ENCODE peak calls at places on chromosomes 16 and 17, in nine cellular contexts. A is mammary epithelial cell, D is testis, O is heart left ventricle, K is gastrocnemius medialis, B is GM23248, G is ascending aorta, W is colonic mucosa, M is A673. I is an unnamed sample. For H3K36me3, the result is how much of the 10 kb centered on the place peaks cover.

GRCh38 chr16:5678371-5678770 is 580.8 kb upstream of the EEF2KMT start:
- DNase-seq in A (no peak), D (no peak), O (no peak), K (no peak), B (no peak), G (no peak), W (no peak), M (peak), I (no peak)

GRCh38 chr16:401468-402348 is at the start of gene DECR2:
- DNase-seq in A (peak), D (peak), O (peak), K (peak), B (peak), G (peak), W (peak), M (peak), I (peak)

GRCh38 chr17:68794636-68795503 is 160.3 kb downstream of the ABCA8 start:
- DNase-seq in A (no peak), D (peak), O (no peak), K (no peak), B (peak), G (no peak), W (no peak), M (peak), I (no peak)

GRCh38 chr17:22128723-22129122 is 436.4 kb downstream of the KCNJ18 start:
- DNase-seq in A (no peak), D (no peak), O (no peak), K (no peak), B (no peak), G (no peak), W (no peak), M (no peak), I (no peak)

GRCh38 chr16:22678311-22678710 is 135.7 kb upstream of the HS3ST2 start:
- DNase-seq in A (no peak), D (no peak), O (no peak), K (no peak), B (no peak), G (peak), W (no peak), M (no peak), I (no peak)

GRCh38 chr16:56357765-56358322 is 67.5 kb downstream of the AMFR start:
- DNase-seq in A (no peak), D (peak), O (no peak), K (peak), B (no peak), G (peak), W (no peak), M (no peak), I (no peak)

GRCh38 chr17:56099649-56100048 is 53.6 kb upstream of the ANKFN1 start:
- DNase-seq in A (no peak), D (no peak), O (no peak), K (no peak), B (peak), G (no peak), W (no peak), M (no peak), I (no peak)

GRCh38 chr17:32654351-32654750 is 167.6 kb downstream of the CDK5R1 start:
- DNase-seq in A (no peak), D (no peak), O (no peak), K (no peak), B (no peak), G (no peak), W (no peak), M (no peak), I (no peak)

GRCh38 chr16:21159281-21159951 is 942 bp downstream of the LDAF1 start:
- DNase-seq in A (peak), D (peak), O (peak), K (peak), B (peak), G (no peak), W (peak), M (no peak), I (peak)

GRCh38 chr17:77694391-77695363 is 263.8 kb upstream of the TNRC6C start:
- DNase-seq in A (no peak), D (no peak), O (no peak), K (no peak), B (no peak), G (peak), W (no peak), M (no peak), I (no peak)

GRCh38 chr16:79703066-79703465 is 102.5 kb upstream of the MAF start:
- DNase-seq in A (no peak), D (no peak), O (no peak), K (no peak), B (no peak), G (no peak), W (no peak), M (no peak), I (no peak)

GRCh38 chr17:59491353-59492090 is 73.9 kb upstream of the DHX40 start:
- DNase-seq in A (no peak), D (no peak), O (no peak), K (no peak), B (no peak), G (no peak), W (no peak), M (no peak), I (no peak)

GRCh38 chr16:57092786-57093301 is 461 bp downstream of the CPNE2 start:
- DNase-seq in A (no peak), D (peak), O (peak), K (peak), B (peak), G (peak), W (peak), M (peak), I (peak)

GRCh38 chr17:6508519-6509294 is 47.6 kb downstream of the PITPNM3 start:
- DNase-seq in A (no peak), D (no peak), O (no peak), K (no peak), B (no peak), G (no peak), W (no peak), M (no peak), I (no peak)

GRCh38 chr16:21033707-21034106 is 116.9 kb downstream of the DNAH3 start:
- DNase-seq in A (no peak), D (no peak), O (no peak), K (peak), B (peak), G (no peak), W (no peak), M (peak), I (no peak)

GRCh38 chr16:12639044-12639443 is 164.6 kb downstream of the CPPED1 start:
- DNase-seq in A (peak), D (peak), O (no peak), K (no peak), B (peak), G (no peak), W (no peak), M (no peak), I (no peak)

GRCh38 chr17:28379814-28380571 is 8.5 kb downstream of the SARM1 start:
- DNase-seq in A (peak), D (no peak), O (no peak), K (no peak), B (peak), G (no peak), W (no peak), M (no peak), I (no peak)

GRCh38 chr17:35046740-35047283 is 16.7 kb downstream of the RFFL start:
- DNase-seq in A (no peak), D (no peak), O (no peak), K (no peak), B (peak), G (no peak), W (no peak), M (peak), I (no peak)

GRCh38 chr16:24609740-24610420 is 70.5 kb downstream of the RBBP6 start:
- DNase-seq in A (peak), D (peak), O (peak), K (no peak), B (peak), G (peak), W (peak), M (peak), I (peak)

GRCh38 chr16:66225696-66226095 is 140.8 kb upstream of the CDH5 start:
- DNase-seq in A (no peak), D (no peak), O (no peak), K (no peak), B (no peak), G (no peak), W (no peak), M (no peak), I (no peak)

GRCh38 chr17:78051186-78051972 is 77.2 kb downstream of the TMC6 start:
- DNase-seq in A (no peak), D (no peak), O (no peak), K (peak), B (no peak), G (no peak), W (no peak), M (no peak), I (no peak)

GRCh38 chr17:53090770-53091169 is 732.0 kb upstream of the KIF2B start:
- DNase-seq in A (no peak), D (no peak), O (no peak), K (no peak), B (no peak), G (no peak), W (no peak), M (no peak), I (no peak)

GRCh38 chr16:83137326-83137770 is 510.6 kb downstream of the CDH13 start:
- DNase-seq in A (peak), D (peak), O (no peak), K (no peak), B (peak), G (no peak), W (peak), M (no peak), I (no peak)

GRCh38 chr17:17889922-17890321 is 53.1 kb upstream of the SREBF1 start:
- DNase-seq in A (no peak), D (no peak), O (no peak), K (no peak), B (no peak), G (no peak), W (no peak), M (no peak), I (no peak)

GRCh38 chr17:66711936-66712335 is 123.0 kb upstream of the CACNG5 start:
- DNase-seq in A (peak), D (no peak), O (no peak), K (no peak), B (no peak), G (peak), W (peak), M (no peak), I (peak)

GRCh38 chr16:19876501-19877059 is 8.1 kb downstream of the GPRC5B start:
- DNase-seq in A (no peak), D (peak), O (no peak), K (peak), B (no peak), G (no peak), W (no peak), M (peak), I (no peak)

GRCh38 chr17:11240841-11241610 is at the start of gene SHISA6:
- DNase-seq in A (no peak), D (peak), O (no peak), K (no peak), B (no peak), G (no peak), W (no peak), M (peak), I (peak)

GRCh38 chr16:72311426-72311825 is 139.5 kb upstream of the PMFBP1 start:
- DNase-seq in A (no peak), D (no peak), O (no peak), K (no peak), B (no peak), G (no peak), W (no peak), M (no peak), I (no peak)

GRCh38 chr17:46063239-46063638 is 64.2 kb downstream of the STH start:
- DNase-seq in A (peak), D (no peak), O (no peak), K (peak), B (peak), G (no peak), W (no peak), M (peak), I (no peak)

GRCh38 chr16:30401768-30402425 is 5.5 kb upstream of the ZNF771 start:
- DNase-seq in A (no peak), D (no peak), O (no peak), K (no peak), B (no peak), G (no peak), W (no peak), M (no peak), I (no peak)

GRCh38 chr16:1964046-1964505 is 550 bp downstream of the RPS2 start:
- DNase-seq in A (peak), D (no peak), O (peak), K (peak), B (peak), G (no peak), W (peak), M (no peak), I (peak)

GRCh38 chr17:33832295-33832694 is 422.8 kb upstream of the CCL2 start:
- DNase-seq in A (no peak), D (no peak), O (no peak), K (no peak), B (no peak), G (no peak), W (no peak), M (no peak), I (no peak)

GRCh38 chr17:76369804-76370203 is 14.6 kb upstream of the SPHK1 start:
- DNase-seq in A (no peak), D (no peak), O (peak), K (no peak), B (no peak), G (no peak), W (no peak), M (no peak), I (no peak)

GRCh38 chr17:7405413-7405881 is 1.6 kb upstream of the TMEM256 start:
- DNase-seq in A (no peak), D (no peak), O (no peak), K (no peak), B (peak), G (no peak), W (no peak), M (peak), I (no peak)

GRCh38 chr17:15946611-15947120 is 1.7 kb downstream of the ADORA2B start:
- DNase-seq in A (no peak), D (no peak), O (no peak), K (no peak), B (peak), G (no peak), W (peak), M (no peak), I (no peak)

GRCh38 chr16:68235105-68235881 is 634 bp downstream of the ESRP2 start:
- DNase-seq in A (peak), D (no peak), O (peak), K (peak), B (no peak), G (peak), W (peak), M (no peak), I (peak)

GRCh38 chr17:4236456-4236855 is 27.3 kb downstream of the ANKFY1 start:
- DNase-seq in A (no peak), D (no peak), O (no peak), K (no peak), B (no peak), G (no peak), W (no peak), M (no peak), I (no peak)

GRCh38 chr17:73950515-73950914 is 253.0 kb upstream of the RPL38 start:
- DNase-seq in A (no peak), D (no peak), O (no peak), K (no peak), B (no peak), G (no peak), W (no peak), M (no peak), I (no peak)

GRCh38 chr17:74759243-74759801 is 10.9 kb downstream of the NHERF1 start:
- DNase-seq in A (no peak), D (no peak), O (no peak), K (no peak), B (no peak), G (no peak), W (no peak), M (no peak), I (no peak)

DNA sequence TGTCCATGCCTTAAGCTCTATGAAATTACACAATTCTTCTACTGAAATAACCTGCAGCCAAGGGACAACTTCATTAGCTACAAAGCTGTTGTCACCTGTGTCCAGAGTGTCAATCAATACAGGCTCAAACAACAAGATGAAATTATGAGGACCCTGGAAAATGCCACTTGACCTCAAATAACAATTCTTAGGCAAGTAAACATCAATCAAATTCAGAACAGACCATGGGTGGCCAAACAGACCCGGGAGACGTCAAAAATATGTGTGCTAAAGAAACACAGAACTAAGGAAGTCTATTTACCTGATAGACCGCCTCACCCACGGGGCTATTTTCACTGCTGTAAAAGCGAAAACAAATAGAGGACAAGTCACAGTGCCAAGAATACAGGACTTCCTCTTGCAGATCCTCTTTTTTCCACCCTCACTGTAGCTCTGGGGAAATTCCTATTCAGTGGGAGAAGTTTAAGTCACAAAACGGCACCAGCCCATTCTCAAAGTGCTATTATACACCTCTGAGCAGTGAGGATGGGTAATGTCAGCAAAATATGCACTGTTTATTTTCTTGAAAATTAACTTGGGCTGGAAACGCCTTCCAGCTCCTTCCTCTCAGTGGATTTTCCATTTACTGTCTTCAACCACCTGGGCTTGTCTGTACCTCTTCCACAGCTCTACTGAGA is 2.7 kb downstream of the LITAF start:
- DNase-seq in A (peak), D (no peak), O (no peak), K (no peak), B (no peak), G (no peak), W (peak), M (no peak), I (peak)
- H3K4me3 ChIP-seq in A (peak), D (no peak), O (peak), K (no peak), B (peak), G (peak), W (peak), M (no peak), I (no peak)

GRCh38 chr16:28126684-28127620 is 63.4 kb upstream of the GSG1L start:
- DNase-seq in A (no peak), D (no peak), O (no peak), K (no peak), B (no peak), G (no peak), W (no peak), M (no peak), I (no peak)
- H3K36me3 ChIP-seq in A (half or more), D (under half), O (half or more), K (half or more), B (half or more), G (half or more), W (under half), M (half or more), I (under half)

DNA sequence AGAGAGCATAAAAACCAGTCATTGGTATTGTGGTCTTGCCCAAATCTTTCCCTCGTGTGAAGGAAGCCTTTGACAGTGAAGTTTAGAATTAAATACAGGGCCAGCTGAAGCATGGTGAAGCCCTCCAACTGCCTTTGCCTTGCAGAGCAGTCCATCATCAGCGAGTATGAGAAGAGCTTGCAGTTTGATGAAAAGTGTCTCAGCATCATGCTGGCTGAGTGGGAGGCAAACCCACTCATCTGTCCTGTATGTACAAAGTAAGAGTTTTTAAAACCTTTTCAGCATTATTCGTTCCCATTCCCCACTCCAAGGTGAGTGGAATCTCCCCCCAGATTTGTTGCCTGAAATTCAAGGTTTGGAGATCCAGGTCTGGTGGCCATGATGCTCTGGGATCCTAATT is 5.8 kb downstream of the RPAIN start:
- DNase-seq in A (no peak), D (no peak), O (no peak), K (no peak), B (no peak), G (no peak), W (no peak), M (no peak), I (no peak)
- H3K4me3 ChIP-seq in A (no peak), D (no peak), O (no peak), K (no peak), B (no peak), G (no peak), W (no peak), M (no peak), I (no peak)

GRCh38 chr17:82632461-82632860 is 15.8 kb downstream of the WDR45B start:
- DNase-seq in A (no peak), D (no peak), O (no peak), K (no peak), B (peak), G (no peak), W (no peak), M (no peak), I (no peak)
- H3K36me3 ChIP-seq in A (under half), D (under half), O (under half), K (under half), B (under half), G (under half), W (under half), M (under half), I (under half)

DNA sequence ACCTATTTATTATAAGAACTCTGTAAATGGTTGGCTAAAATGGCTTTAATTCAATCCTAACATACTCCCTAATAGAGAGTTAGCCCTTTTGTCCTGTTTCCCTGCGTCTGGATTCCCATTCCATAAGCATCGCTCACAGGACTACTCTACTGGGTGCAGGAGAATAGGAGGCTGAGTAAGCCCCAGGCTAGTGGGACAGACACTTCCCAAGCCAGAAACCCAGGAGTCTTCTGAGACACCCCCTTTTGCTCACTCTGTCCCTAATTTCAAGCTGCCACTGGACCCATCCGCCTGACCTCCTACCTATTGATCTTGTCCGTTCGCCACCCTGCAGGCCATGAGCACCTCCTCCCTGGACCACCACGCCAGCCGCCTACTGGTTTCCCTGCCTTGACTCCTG is 16.7 kb upstream of the TOB1 start:
- DNase-seq in A (peak), D (no peak), O (no peak), K (no peak), B (peak), G (no peak), W (no peak), M (no peak), I (no peak)
- H3K4me3 ChIP-seq in A (no peak), D (no peak), O (no peak), K (no peak), B (no peak), G (no peak), W (no peak), M (no peak), I (no peak)

I was measured in thyroid gland.